ENCODE peak calls at places on chromosomes 1 and 21, in eight cellular contexts. N, O, W, H, T, R, X and J are unnamed samples.

GRCh38 chr1:19811206-19811851 is 3.8 kb downstream of the RNF186 start:
- DNase-seq in N (no peak), O (no peak), W (peak; percentile 72), H (peak; percentile 65), T (no peak), R (peak; percentile 53), X (peak; percentile 40), J (peak; percentile 64)

GRCh38 chr1:31788825-31789256 is 24.7 kb upstream of the ADGRB2 start:
- DNase-seq in N (no peak), O (no peak), W (no peak), H (peak; percentile 84), T (peak; percentile 30), R (peak; percentile 85), X (no peak), J (no peak)

GRCh38 chr1:46630719-46631118 is 14.1 kb upstream of the MOB3C start:
- DNase-seq in N (no peak), O (no peak), W (no peak), H (no peak), T (no peak), R (no peak), X (no peak), J (no peak)

GRCh38 chr1:101463195-101463594 is 226.4 kb downstream of the S1PR1 start:
- DNase-seq in N (no peak), O (no peak), W (no peak), H (peak; percentile 3), T (no peak), R (peak; percentile 29), X (no peak), J (no peak)

GRCh38 chr1:179706339-179706941 is 36.7 kb upstream of the FAM163A start:
- DNase-seq in N (peak; percentile 56), O (no peak), W (peak; percentile 58), H (peak; percentile 64), T (peak; percentile 47), R (peak; percentile 64), X (peak; percentile 68), J (peak; percentile 63)

GRCh38 chr1:68384872-68385390 is 64.8 kb downstream of the RPE65 start:
- DNase-seq in N (peak; percentile 11), O (no peak), W (no peak), H (peak; percentile 92), T (peak; percentile 51), R (peak; percentile 70), X (no peak), J (no peak)

GRCh38 chr1:50858761-50859160 is 101.3 kb downstream of the FAF1 start:
- DNase-seq in N (no peak), O (no peak), W (no peak), H (no peak), T (no peak), R (no peak), X (no peak), J (no peak)

GRCh38 chr1:47906466-47907191 is 90.6 kb downstream of the TRABD2B start:
- DNase-seq in N (no peak), O (no peak), W (no peak), H (no peak), T (no peak), R (no peak), X (no peak), J (no peak)

DNA sequence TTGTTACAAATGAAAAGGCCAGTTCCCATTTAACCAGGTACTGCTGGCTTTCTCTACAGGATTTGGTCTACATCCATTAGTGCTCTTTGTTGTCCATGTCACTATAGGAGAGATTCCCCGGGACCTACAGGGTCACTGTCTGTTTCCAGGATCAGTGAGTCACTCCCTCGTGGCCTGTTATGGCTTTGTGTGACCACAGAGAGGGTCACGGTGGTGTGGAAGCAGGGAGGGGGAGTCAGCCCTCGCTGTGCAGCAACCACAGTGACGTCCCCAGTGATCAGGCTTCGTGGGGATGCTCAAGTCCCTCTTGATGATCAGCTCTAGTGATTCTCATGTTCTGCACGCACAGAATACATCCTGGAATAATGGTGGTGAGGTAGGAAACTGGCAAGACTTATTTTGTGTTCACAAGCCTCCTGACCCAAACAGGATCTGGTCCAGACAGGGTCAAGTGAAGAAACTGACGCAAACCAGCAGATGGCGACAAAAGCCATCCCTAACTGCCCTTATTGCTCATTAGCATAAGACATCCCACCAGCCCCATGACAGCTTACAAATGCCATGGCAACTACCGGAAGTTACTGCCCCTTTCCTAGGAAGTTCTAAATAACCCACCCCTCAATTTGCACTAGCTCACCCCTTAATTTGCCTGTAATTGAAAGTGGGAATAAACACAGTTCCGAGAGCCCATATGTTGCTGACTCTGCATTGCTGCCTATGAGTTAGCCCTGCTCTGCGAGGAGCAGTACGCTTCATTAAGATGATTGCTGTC is 98.5 kb downstream of the DISC1 start:
- DNase-seq in N (no peak), O (peak; percentile 36), W (peak; percentile 28), H (peak; percentile 71), T (peak; percentile 27), R (peak; percentile 55), X (peak; percentile 41), J (peak; percentile 70)
- TF ChIP-seq CTCF in N (peak; percentile 20), O (no peak), W (peak; percentile 27), H (peak; percentile 65), T (peak; percentile 55), R (peak; percentile 56), X (peak; percentile 59), J (peak; percentile 50)

DNA sequence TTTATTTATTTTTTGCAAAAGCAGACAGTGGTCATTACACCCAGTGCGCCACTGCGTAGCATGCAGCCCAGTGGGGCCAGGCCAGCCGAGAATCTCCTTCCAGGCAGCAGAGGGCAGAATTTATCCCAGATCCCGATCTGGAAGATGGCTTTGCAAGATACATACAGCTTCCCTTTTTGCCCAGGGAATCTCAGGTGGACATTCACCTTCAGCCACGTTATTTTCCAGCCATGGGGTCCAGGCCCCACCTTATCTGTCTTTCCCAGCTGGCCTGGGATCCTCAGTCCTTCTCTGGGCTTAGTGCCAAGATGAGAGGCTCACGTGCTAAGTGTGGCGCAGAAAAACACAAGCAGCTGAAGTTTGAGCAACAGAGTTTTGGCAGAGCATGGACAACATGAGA is 123.6 kb downstream of the AJAP1 start:
- DNase-seq in N (no peak), O (peak; percentile 60), W (no peak), H (no peak), T (no peak), R (no peak), X (peak; percentile 3), J (no peak)
- TF ChIP-seq CTCF in N (no peak), O (peak; percentile 34), W (no peak), H (no peak), T (no peak), R (peak; percentile 36), X (peak; percentile 50), J (no peak)

GRCh38 chr1:12081648-12082396 is 18.7 kb downstream of the TNFRSF8 start:
- DNase-seq in N (no peak), O (no peak), W (no peak), H (no peak), T (no peak), R (no peak), X (no peak), J (no peak)

GRCh38 chr1:12080156-12080555 is 17.1 kb downstream of the TNFRSF8 start:
- DNase-seq in N (no peak), O (no peak), W (no peak), H (no peak), T (no peak), R (peak; percentile 9), X (no peak), J (no peak)

GRCh38 chr1:12080773-12081556 is 17.9 kb downstream of the TNFRSF8 start:
- DNase-seq in N (no peak), O (no peak), W (no peak), H (no peak), T (no peak), R (no peak), X (no peak), J (no peak)

GRCh38 chr1:12078575-12078937 is 15.5 kb downstream of the TNFRSF8 start:
- DNase-seq in N (no peak), O (no peak), W (no peak), H (no peak), T (no peak), R (no peak), X (no peak), J (no peak)

DNA sequence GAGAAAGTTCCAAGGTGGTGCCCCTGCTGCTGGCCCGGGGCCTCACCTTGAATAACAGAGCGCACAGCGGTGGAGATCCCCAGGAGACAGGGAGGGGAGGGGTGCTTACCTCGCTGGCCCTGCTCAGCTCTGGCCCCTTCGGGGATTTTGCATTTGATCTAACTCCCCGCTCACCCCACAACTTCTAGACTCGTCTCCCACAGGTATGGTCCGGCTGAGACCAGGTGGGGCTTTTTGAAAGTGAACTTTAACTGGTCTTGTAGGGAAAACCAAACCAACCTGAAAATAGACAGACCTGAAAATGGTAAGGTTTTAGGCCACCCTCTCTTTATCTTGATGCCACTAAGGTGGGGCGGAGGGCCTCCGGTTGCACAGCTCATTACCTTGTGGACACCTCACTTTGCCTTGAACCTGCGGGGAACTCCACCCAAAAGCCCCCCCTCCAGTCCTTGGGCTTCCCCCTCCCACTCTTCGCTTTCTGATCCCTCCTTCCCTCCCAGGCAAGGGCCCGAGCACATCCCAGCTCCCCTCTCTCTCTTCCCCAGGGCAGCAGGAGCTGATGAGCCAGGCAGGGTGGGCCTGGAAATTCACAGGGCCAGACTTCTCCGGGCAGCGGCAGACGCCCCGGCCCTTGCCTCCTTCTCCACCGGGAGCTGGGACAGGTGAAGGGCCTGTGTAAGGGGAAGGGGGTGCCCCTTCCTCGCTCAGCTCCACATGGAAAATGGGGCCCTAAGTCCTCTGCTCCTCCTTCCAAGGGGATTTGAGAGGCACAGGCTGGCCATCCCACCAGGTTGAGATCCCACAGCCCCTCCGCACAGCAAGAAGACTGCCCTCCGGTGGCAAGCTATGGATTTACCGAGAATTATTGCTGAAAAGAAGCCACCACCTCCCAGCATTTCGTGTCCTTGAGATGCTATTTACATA is 16.1 kb downstream of the TNFRSF8 start:
- DNase-seq in N (no peak), O (no peak), W (peak; percentile 25), H (peak; percentile 51), T (peak; percentile 31), R (peak; percentile 55), X (peak; percentile 67), J (peak; percentile 77)
- TF ChIP-seq CTCF in N (peak; percentile 17), O (no peak), W (no peak), H (peak; percentile 63), T (peak; percentile 70), R (peak; percentile 78), X (peak; percentile 75), J (peak; percentile 73)

GRCh38 chr21:44351535-44352252 is 1.7 kb upstream of the TRPM2 start:
- DNase-seq in N (no peak), O (no peak), W (no peak), H (no peak), T (no peak), R (no peak), X (no peak), J (no peak)

GRCh38 chr21:44353200-44353970 is at the start of gene TRPM2:
- DNase-seq in N (peak; percentile 64), O (no peak), W (no peak), H (peak; percentile 30), T (no peak), R (peak; percentile 24), X (no peak), J (no peak)

GRCh38 chr21:44354775-44355771 is 1.7 kb downstream of the TRPM2 start:
- DNase-seq in N (no peak), O (no peak), W (no peak), H (no peak), T (no peak), R (no peak), X (no peak), J (no peak)

GRCh38 chr21:44352253-44352860 is 1.1 kb upstream of the TRPM2 start:
- DNase-seq in N (no peak), O (no peak), W (no peak), H (no peak), T (no peak), R (no peak), X (no peak), J (no peak)

DNA sequence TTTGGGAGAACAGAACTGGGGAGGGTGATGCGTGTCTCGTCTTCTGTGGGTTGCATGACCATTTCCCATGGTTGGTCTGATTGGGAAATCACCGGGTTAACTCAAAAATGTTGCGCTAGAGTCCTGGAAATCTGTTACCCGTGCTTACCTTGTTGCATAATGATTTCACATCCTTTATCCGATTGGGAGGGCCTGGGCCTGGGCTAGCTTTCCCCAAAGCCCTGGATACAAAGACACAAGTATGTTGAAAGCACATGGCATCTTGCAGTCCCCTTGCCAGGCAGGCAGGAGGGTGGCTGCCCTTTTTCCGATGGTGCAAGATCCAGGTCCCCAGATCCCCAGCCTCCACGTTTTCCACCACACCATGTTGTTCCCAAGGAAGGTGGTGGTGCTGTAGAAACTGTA is 582 bp downstream of the TRPM2 start:
- DNase-seq in N (no peak), O (no peak), W (no peak), H (no peak), T (no peak), R (no peak), X (no peak), J (no peak)
- TF ChIP-seq CTCF in N (no peak), O (no peak), W (no peak), H (no peak), T (no peak), R (no peak), X (no peak), J (no peak)